ENCODE peak calls at places on chromosomes 11 and 22, in four cellular contexts. O, J, D and E are unnamed samples.

GRCh38 chr22:39253427-39254070 is 8.8 kb upstream of the PDGFB start:
- DNase-seq in O (peak), J (no peak), D (no peak), E (no peak)

GRCh38 chr11:38019072-38019775 is 1421.2 kb upstream of the RAG2 start:
- DNase-seq in O (no peak), J (no peak), D (no peak), E (no peak)

GRCh38 chr11:1218256-1218787 is 4.5 kb upstream of the MUC5B start:
- DNase-seq in O (no peak), J (no peak), D (no peak), E (no peak)

GRCh38 chr11:86958259-86958658 is 3.1 kb upstream of the FZD4 start:
- DNase-seq in O (no peak), J (no peak), D (no peak), E (no peak)

GRCh38 chr22:42519544-42520237 is at the start of gene RRP7A:
- DNase-seq in O (peak), J (peak), D (peak), E (peak)

GRCh38 chr22:17091851-17092250 is 7.1 kb downstream of the IL17RA start:
- DNase-seq in O (no peak), J (no peak), D (no peak), E (no peak)

GRCh38 chr22:32255726-32256125 is 579 bp upstream of the SLC5A4 start:
- DNase-seq in O (no peak), J (no peak), D (no peak), E (no peak)

GRCh38 chr11:69702239-69702668 is 1.6 kb downstream of the FGF19 start:
- DNase-seq in O (no peak), J (no peak), D (no peak), E (no peak)

GRCh38 chr11:88522624-88523361 is 185.3 kb upstream of the CTSC start:
- DNase-seq in O (no peak), J (no peak), D (no peak), E (no peak)

GRCh38 chr11:20161230-20161918 is 1.1 kb upstream of the DBX1 start:
- DNase-seq in O (no peak), J (no peak), D (no peak), E (no peak)

GRCh38 chr22:40196628-40197027 is 18.9 kb downstream of the TNRC6B start:
- DNase-seq in O (no peak), J (no peak), D (no peak), E (no peak)

GRCh38 chr11:120827820-120828219 is 196.1 kb upstream of the TBCEL start:
- DNase-seq in O (no peak), J (no peak), D (no peak), E (no peak)